ENCODE peak calls at places on chromosome 13, in five cellular contexts. F is pons, I is GM04503, P is gastrocnemius medialis, V is left ventricle myocardium inferior. M is an unnamed sample.

GRCh38 chr13:107866666-107867623 is 348.4 kb downstream of the LIG4 start:
- DNase-seq in F (peak), I (no peak), P (no peak), V (no peak), M (no peak)

GRCh38 chr13:44199627-44200207 is 173.9 kb upstream of the SERP2 start:
- DNase-seq in F (no peak), I (no peak), P (peak), V (peak), M (no peak)

GRCh38 chr13:33466262-33466661 is 180.7 kb upstream of the STARD13 start:
- DNase-seq in F (no peak), I (no peak), P (no peak), V (no peak), M (no peak)

GRCh38 chr13:66618702-66619101 is 611.4 kb downstream of the PCDH9 start:
- DNase-seq in F (no peak), I (no peak), P (no peak), V (no peak), M (no peak)

GRCh38 chr13:31090096-31090495 is 71.6 kb downstream of the HSPH1 start:
- DNase-seq in F (no peak), I (no peak), P (no peak), V (no peak), M (no peak)

GRCh38 chr13:36848228-36848982 is 29.4 kb downstream of the RFXAP start:
- DNase-seq in F (no peak), I (no peak), P (no peak), V (no peak), M (no peak)

GRCh38 chr13:46622918-46623256 is 69.9 kb downstream of the LRCH1 start:
- DNase-seq in F (peak), I (peak), P (peak), V (peak), M (peak)

GRCh38 chr13:93562676-93563075 is 336.1 kb downstream of the GPC6 start:
- DNase-seq in F (no peak), I (no peak), P (no peak), V (no peak), M (no peak)

GRCh38 chr13:30216111-30216510 is 91.2 kb downstream of the KATNAL1 start:
- DNase-seq in F (no peak), I (no peak), P (no peak), V (no peak), M (no peak)

GRCh38 chr13:110233682-110234280 is 73.2 kb downstream of the COL4A1 start:
- DNase-seq in F (no peak), I (no peak), P (no peak), V (no peak), M (no peak)

GRCh38 chr13:27125357-27126282 is 46.0 kb downstream of the USP12 start:
- DNase-seq in F (no peak), I (no peak), P (no peak), V (no peak), M (no peak)

GRCh38 chr13:19759669-19760068 is 23.1 kb downstream of the PSPC1 start:
- DNase-seq in F (no peak), I (no peak), P (no peak), V (no peak), M (no peak)

GRCh38 chr13:44765076-44765475 is 188.9 kb upstream of the TSC22D1 start:
- DNase-seq in F (no peak), I (no peak), P (no peak), V (no peak), M (no peak)

GRCh38 chr13:82802528-82802927 is 1079.7 kb downstream of the SLITRK1 start:
- DNase-seq in F (no peak), I (no peak), P (no peak), V (no peak), M (no peak)

GRCh38 chr13:112710855-112711527 is 21.2 kb downstream of the ATP11A start:
- DNase-seq in F (no peak), I (no peak), P (no peak), V (peak), M (peak)

GRCh38 chr13:44934724-44935123 is 54.5 kb downstream of the NUFIP1 start:
- DNase-seq in F (no peak), I (no peak), P (no peak), V (no peak), M (no peak)

GRCh38 chr13:33003458-33004019 is 12.7 kb upstream of the KL start:
- DNase-seq in F (no peak), I (no peak), P (no peak), V (no peak), M (no peak)

GRCh38 chr13:27131202-27131623 is 40.4 kb downstream of the USP12 start:
- DNase-seq in F (no peak), I (no peak), P (no peak), V (no peak), M (no peak)